ENCODE peak calls at places on chromosomes 1 and 21, in four cellular contexts. M is neural progenitor cell, F is RWPE2, X is AG04450. C is an unnamed sample.

GRCh38 chr1:25046194-25046532 is 116.1 kb upstream of the RUNX3 start:
- DNase-seq in F (no peak), M (no peak), X (no peak), C (no peak)

GRCh38 chr1:24970399-24970753 is 40.3 kb upstream of the RUNX3 start:
- DNase-seq in M (peak), X (no peak), F (peak), C (peak)

GRCh38 chr1:22831729-22832413 is 121.2 kb downstream of the EPHB2 start:
- DNase-seq in X (peak), M (no peak), F (peak), C (peak)

GRCh38 chr21:27648560-27648959 is 681.7 kb upstream of the ADAMTS5 start:
- DNase-seq in F (no peak), M (no peak), X (peak), C (no peak)

GRCh38 chr1:174815036-174815435 is 184.7 kb upstream of the CACYBP start:
- DNase-seq in F (peak), X (no peak), M (no peak), C (peak)

GRCh38 chr1:116886532-116886931 is 23.2 kb upstream of the PTGFRN start:
- DNase-seq in M (no peak), X (no peak), F (peak), C (no peak)

GRCh38 chr1:23169727-23170335 is 1.2 kb upstream of the LUZP1 start:
- DNase-seq in F (no peak), M (peak), X (no peak), C (no peak)

GRCh38 chr1:6753320-6754140 is 31.7 kb upstream of the CAMTA1 start:
- DNase-seq in X (no peak), M (no peak), F (no peak), C (no peak)

GRCh38 chr1:147211577-147211976 is 13.6 kb downstream of the FMO5 start:
- DNase-seq in M (no peak), F (no peak), X (no peak), C (no peak)

GRCh38 chr1:223708001-223708359 is 4.4 kb upstream of the CAPN2 start:
- DNase-seq in M (no peak), X (no peak), F (no peak), C (no peak)

GRCh38 chr1:31955917-31956736 is 18.0 kb upstream of the PTP4A2 start:
- DNase-seq in F (peak), M (peak), X (peak), C (peak)

GRCh38 chr1:11882814-11883538 is 24.2 kb upstream of the NPPB start:
- DNase-seq in X (no peak), F (no peak), M (no peak), C (no peak)

GRCh38 chr1:161730050-161730564 is 8.8 kb downstream of the FCRLB start:
- DNase-seq in X (no peak), M (no peak), F (no peak), C (no peak)

GRCh38 chr1:47995306-47996050 is 1.7 kb downstream of the TRABD2B start:
- DNase-seq in F (no peak), M (no peak), X (no peak), C (no peak)

GRCh38 chr1:47993356-47993755 is 3.8 kb downstream of the TRABD2B start:
- DNase-seq in M (no peak), F (no peak), X (no peak), C (no peak)

GRCh38 chr1:47996060-47996405 is 1.2 kb downstream of the TRABD2B start:
- DNase-seq in F (no peak), M (no peak), X (no peak), C (no peak)

GRCh38 chr1:47992720-47993119 is 4.5 kb downstream of the TRABD2B start:
- DNase-seq in X (no peak), F (no peak), M (peak), C (no peak)

DNA sequence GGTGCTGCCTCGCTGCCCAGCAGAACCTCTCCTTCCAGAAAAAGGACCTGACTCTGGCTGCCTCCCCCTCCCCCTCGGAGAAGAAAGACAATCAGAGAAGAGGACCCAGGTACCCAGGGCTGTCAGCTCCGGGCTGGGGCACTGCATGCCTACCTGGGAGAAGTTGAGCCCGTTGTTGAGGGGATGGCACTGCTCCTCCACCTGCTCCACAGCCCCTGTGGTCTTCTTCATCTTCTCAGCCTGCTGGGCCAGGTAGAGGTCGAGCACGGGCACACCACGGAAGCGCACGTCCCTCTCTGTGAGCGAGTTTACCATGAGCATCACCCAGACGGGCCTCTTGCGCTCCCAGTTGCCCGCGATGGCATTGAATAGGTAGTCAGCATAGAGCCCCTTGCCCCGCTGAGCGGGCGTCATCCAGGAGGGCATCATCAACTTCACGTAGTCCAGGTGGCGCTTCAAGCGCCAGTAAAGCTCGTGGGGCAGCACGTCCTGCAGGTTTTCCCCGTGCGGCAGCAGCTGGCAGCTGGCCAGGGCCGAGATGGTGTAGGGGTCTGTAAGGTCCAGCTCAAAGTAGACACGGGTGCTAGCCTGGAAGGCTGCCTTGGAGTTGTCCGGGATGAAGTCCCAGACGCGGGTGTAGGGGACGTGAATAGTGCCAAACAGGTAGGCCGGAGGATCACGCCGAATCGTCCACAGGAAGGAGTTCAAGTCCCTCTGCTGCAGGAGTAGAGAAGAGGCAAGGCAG is 3.1 kb downstream of the TRABD2B start:
- DNase-seq in X (no peak), M (no peak), F (no peak), C (no peak)
- H3K27ac ChIP-seq in X (no peak), M (no peak), F (no peak), C (no peak)

GRCh38 chr1:85201340-85202091 is 700 bp upstream of the SYDE2 start:
- DNase-seq in X (no peak), M (peak), F (peak), C (no peak)

GRCh38 chr1:85202092-85202863 is 1.5 kb upstream of the SYDE2 start:
- DNase-seq in X (no peak), F (no peak), M (no peak), C (no peak)

GRCh38 chr1:85200870-85201339 is at the start of gene SYDE2:
- DNase-seq in F (peak), X (no peak), M (peak), C (no peak)

GRCh38 chr1:85203573-85204169 is 2.9 kb upstream of the SYDE2 start:
- DNase-seq in M (no peak), X (no peak), F (no peak), C (no peak)

GRCh38 chr1:85202864-85203255 is 2.0 kb upstream of the SYDE2 start:
- DNase-seq in F (no peak), M (no peak), X (no peak), C (no peak)
- H3K27ac ChIP-seq in F (peak), M (no peak), X (no peak), C (no peak)

DNA sequence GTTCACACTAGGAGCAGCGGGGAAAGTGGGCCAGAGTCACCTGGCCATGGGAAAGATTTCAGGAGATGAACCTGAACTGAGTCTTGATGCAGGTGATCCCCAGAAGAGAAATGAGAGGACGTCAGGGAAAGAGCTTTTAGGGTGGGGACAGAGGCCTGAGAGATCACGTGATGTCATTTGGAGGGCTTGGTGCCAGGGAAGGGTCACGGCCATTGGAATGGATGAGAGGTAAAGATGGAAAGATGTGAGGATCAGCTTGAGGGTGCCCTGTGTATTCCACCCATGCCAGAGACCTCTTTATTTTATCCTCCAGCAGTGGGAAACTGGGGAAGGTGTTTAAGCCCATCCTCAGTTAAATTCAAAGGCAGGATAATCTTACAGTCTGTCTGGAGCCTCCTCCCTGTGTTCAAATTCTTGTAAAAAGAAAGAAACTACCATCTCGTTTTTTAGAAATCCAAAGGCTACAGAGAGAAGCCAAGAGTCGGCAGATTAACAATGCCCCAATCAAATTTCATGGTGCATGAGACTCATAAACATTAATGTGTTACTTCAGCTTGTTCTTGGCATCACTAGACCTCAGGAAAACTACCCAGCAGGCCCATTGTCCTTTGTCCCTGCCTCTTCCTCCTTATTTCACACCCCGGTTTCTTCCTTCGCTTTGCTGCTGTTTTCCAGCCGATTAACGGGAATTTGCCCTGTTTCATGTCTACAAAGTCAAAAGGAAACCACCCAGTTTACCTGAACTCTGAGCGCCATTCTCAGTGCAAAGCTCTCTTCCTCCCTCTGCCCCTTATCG is 93.1 kb upstream of the LRRC8D start:
- DNase-seq in X (no peak), M (no peak), F (no peak), C (no peak)
- H3K27ac ChIP-seq in X (no peak), M (no peak), F (no peak), C (no peak)

GRCh38 chr1:182193908-182194550 is 132.5 kb upstream of the ZNF648 start:
- DNase-seq in F (no peak), X (no peak), M (no peak), C (no peak)

GRCh38 chr1:182195733-182196132 is 134.2 kb upstream of the ZNF648 start:
- DNase-seq in M (no peak), F (no peak), X (no peak), C (no peak)

GRCh38 chr1:182198006-182198605 is 136.6 kb upstream of the ZNF648 start:
- DNase-seq in F (no peak), X (no peak), M (no peak), C (no peak)

GRCh38 chr1:182197555-182197954 is 136.0 kb upstream of the ZNF648 start:
- DNase-seq in M (no peak), F (no peak), X (no peak), C (no peak)

DNA sequence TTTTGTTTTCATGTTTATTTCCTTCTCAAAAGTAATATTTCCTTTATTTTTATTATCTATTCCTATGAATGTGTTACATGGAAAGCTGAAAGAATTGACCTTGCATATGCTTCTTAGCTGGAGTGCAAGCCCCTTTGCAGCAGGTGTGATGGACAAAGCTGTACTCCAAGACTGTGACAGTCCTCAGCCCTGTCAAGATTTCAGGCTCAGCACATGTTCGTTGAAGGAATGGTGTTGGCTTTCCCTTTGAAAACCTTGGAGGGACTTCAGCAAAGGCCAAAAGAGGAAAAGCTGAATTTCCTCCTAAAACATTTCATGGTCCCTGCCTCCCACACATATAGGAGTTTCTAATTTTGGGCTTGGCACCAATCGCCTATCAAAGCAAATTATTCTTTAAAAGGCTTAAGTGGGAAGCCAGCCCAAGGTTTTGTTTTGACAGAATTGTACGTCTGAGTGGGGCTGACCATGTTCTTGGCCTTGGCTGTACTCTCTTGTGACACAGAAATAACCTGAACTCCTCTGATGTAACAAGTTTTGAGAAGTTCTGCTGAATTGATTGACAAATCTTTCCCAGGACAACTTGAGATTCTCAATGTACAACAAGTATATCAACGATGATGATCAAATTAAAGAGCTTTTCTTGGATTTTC is 135.5 kb upstream of the ZNF648 start:
- DNase-seq in M (no peak), X (no peak), F (no peak), C (no peak)
- H3K27ac ChIP-seq in M (no peak), X (no peak), F (no peak), C (no peak)

DNA sequence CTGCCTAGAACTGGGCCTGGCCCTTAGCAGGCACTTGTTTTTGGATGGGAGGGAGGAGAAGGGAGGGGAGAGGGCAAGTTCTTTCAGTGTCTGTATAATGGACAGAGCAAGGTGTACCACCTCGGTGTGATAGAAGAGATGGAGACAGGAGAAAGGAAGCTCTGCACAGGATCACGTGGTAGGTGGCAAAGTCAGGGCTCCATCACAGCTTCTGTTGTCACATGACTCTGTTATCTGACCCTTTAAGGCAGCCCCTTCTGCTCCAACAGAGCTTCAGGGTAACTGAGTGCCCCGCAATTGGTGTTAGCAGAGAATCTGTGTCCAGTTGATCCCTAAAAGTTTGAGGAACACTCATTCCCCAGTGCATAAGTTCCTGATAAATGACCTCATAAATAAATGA is 16.5 kb upstream of the ETS2 start:
- DNase-seq in M (no peak), X (no peak), F (no peak), C (no peak)
- H3K27ac ChIP-seq in M (no peak), X (no peak), F (peak), C (no peak)

GRCh38 chr1:193069748-193070394 is 10.5 kb downstream of the RO60 start:
- DNase-seq in X (no peak), M (peak), F (no peak), C (no peak)
- H3K27ac ChIP-seq in X (no peak), M (no peak), F (no peak), C (no peak)

GRCh38 chr1:207336559-207337467 is 15.3 kb downstream of the CD55 start:
- DNase-seq in F (no peak), X (peak), M (no peak), C (no peak)

GRCh38 chr1:207333620-207334019 is 12.1 kb downstream of the CD55 start:
- DNase-seq in F (no peak), X (no peak), M (no peak), C (no peak)

DNA sequence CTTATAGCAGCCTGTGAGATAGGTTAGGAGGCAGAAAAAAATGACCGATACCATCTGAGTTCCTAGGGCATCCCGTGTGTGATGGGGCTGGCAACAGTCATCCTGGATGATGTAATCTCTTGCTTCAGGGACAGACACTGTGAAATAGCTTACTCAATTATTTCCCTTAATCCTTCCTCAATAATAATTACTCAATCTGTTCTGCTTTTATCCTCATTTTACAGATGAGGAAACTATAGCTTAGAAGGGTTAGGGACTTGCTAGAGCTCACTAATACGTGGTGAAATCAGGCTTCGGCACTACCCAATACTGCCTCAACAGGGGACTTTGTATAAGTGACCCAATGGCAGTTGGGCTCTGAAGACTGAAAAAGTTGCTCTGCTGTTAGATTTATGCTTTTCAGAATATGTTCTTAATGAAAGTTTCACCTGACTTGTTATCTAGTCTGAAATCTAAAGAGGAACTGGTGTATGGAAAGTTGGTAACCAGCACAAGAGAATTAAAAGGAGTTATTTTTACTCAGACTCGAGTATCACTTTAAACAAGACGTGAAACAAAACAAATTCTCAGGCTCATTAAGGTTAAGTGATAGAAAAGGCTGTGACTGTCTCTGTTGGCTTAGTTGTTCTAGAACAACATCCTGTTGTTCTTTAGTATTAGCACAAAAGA is 14.4 kb downstream of the CD55 start:
- DNase-seq in X (no peak), F (no peak), M (no peak), C (no peak)
- H3K27ac ChIP-seq in X (no peak), F (no peak), M (no peak), C (no peak)

C was measured in keratinocyte.